ENCODE peak calls at places on chromosomes 12 and 14, in six cellular contexts. Y is left ventricle myocardium inferior; R is AG04449; S is choroid plexus epithelial cell; G is AG09309; L is CD8-positive, alpha-beta T cell. U is an unnamed sample.

GRCh38 chr14:76126066-76126465 is 25.7 kb upstream of the GPATCH2L start:
- DNase-seq in Y (no peak), R (no peak), S (no peak), G (no peak), L (no peak), U (no peak)

GRCh38 chr12:31002999-31003398 is 70.7 kb upstream of the DDX11 start:
- DNase-seq in Y (no peak), R (no peak), S (peak; percentile 30), G (no peak), L (no peak), U (peak; percentile 40)

GRCh38 chr12:52185400-52185967 is 6.3 kb downstream of the KRT80 start:
- DNase-seq in Y (no peak), R (no peak), S (no peak), G (no peak), L (no peak), U (no peak)

GRCh38 chr14:39467889-39468524 is 35.8 kb upstream of the FBXO33 start:
- DNase-seq in Y (no peak), R (no peak), S (peak; percentile 62), G (peak; percentile 4), L (no peak), U (peak; percentile 15)

GRCh38 chr14:73788871-73789590 is 62.6 kb upstream of the PTGR2 start:
- DNase-seq in Y (no peak), R (no peak), S (peak; percentile 36), G (no peak), L (no peak), U (no peak)

GRCh38 chr14:105317546-105317945 is 3.0 kb downstream of the PACS2 start:
- DNase-seq in Y (peak; percentile 40), R (no peak), S (no peak), G (no peak), L (no peak), U (no peak)

GRCh38 chr14:88986146-88986841 is 161.8 kb downstream of the TTC8 start:
- DNase-seq in Y (peak; percentile 18), R (no peak), S (peak; percentile 91), G (no peak), L (no peak), U (no peak)

GRCh38 chr12:104656921-104657320 is 200.2 kb downstream of the CHST11 start:
- DNase-seq in Y (no peak), R (no peak), S (peak; percentile 79), G (peak; percentile 75), L (no peak), U (no peak)

GRCh38 chr12:2999265-2999841 is 40.2 kb downstream of the TEAD4 start:
- DNase-seq in Y (peak; percentile 22), R (no peak), S (no peak), G (no peak), L (no peak), U (no peak)

GRCh38 chr12:5165296-5165970 is 121.8 kb downstream of the KCNA5 start:
- DNase-seq in Y (no peak), R (no peak), S (no peak), G (no peak), L (no peak), U (no peak)

GRCh38 chr14:24262821-24263733 is at the start of gene TGM1:
- DNase-seq in Y (no peak), R (no peak), S (no peak), G (no peak), L (no peak), U (no peak)

GRCh38 chr12:71941174-71941573 is 2.5 kb downstream of the TPH2 start:
- DNase-seq in Y (no peak), R (no peak), S (no peak), G (no peak), L (no peak), U (no peak)

GRCh38 chr12:26046886-26047285 is 78.0 kb downstream of the BHLHE41 start:
- DNase-seq in Y (no peak), R (no peak), S (no peak), G (no peak), L (no peak), U (no peak)

GRCh38 chr12:132772551-132772950 is 10.9 kb upstream of the ANKLE2 start:
- DNase-seq in Y (no peak), R (no peak), S (no peak), G (no peak), L (no peak), U (no peak)

DNA sequence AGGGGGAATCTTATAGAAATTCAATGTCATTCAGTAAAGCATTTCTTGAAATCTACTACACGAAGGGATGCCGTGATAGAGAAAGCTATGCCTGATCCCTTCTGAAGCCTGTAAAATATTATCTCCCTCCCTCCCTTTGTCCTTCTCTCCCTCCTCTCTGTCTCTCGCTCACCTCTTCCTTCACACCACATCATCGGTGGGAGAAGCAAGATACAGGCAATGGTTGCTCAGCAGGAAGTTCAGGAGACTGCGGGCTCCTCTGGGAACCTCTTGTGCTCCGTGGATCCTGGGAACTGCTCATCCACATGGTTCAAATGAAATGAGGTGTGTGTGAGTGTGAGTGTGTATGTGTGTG is 219.4 kb upstream of the TBX3 start:
- DNase-seq in Y (no peak), R (no peak), S (peak; percentile 46), G (peak; percentile 31), L (no peak), U (no peak)
- H3K4me3 ChIP-seq in Y (no peak overlapping the region), R (peak overlapping the region; percentile 50), S (peak overlapping the region; percentile 28), G (peak overlapping the region; percentile 46), L (no peak overlapping the region), U (no peak overlapping the region)

GRCh38 chr12:27957366-27957765 is 15.2 kb downstream of the PTHLH start:
- DNase-seq in Y (no peak), R (no peak), S (no peak), G (no peak), L (no peak), U (no peak)

GRCh38 chr12:27952510-27952909 is 20.0 kb downstream of the PTHLH start:
- DNase-seq in Y (no peak), R (no peak), S (no peak), G (no peak), L (no peak), U (no peak)

GRCh38 chr12:27946396-27946795 is 26.1 kb downstream of the PTHLH start:
- DNase-seq in Y (no peak), R (no peak), S (no peak), G (no peak), L (no peak), U (no peak)

GRCh38 chr12:27951898-27952297 is 20.6 kb downstream of the PTHLH start:
- DNase-seq in Y (no peak), R (no peak), S (no peak), G (no peak), L (no peak), U (no peak)
- TF ChIP-seq CTCF in Y (no peak), R (no peak), S (no peak), G (no peak), L (no peak), U (no peak)

GRCh38 chr14:96961895-96962294 is 164.7 kb downstream of the VRK1 start:
- DNase-seq in Y (no peak), R (no peak), S (no peak), G (no peak), L (no peak), U (no peak)
- H3K4me3 ChIP-seq in Y (no peak overlapping the region), R (no peak overlapping the region), S (no peak overlapping the region), G (no peak overlapping the region), L (peak overlapping the region; percentile 16), U (no peak overlapping the region)

DNA sequence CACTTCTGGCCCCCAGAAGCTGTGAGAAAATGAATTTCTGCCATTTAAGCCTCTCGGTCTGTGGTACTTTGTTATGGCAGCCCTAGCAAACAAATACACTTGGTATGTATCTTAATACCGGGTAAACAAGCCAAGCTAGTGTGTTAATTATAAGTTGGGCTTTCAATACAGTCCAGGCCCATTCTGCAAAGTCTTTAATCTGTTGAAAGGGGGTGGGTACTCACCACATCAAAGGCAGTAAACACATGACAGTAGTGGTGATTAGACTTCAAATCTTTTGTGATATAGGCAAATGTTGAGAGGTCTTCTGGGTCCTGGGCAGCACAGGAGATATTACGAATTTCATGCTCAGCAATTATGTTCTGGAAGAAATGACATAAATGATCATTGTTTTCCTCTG is 127.7 kb downstream of the APAF1 start:
- DNase-seq in Y (no peak), R (no peak), S (no peak), G (no peak), L (no peak), U (no peak)
- TF ChIP-seq CTCF in Y (no peak), R (no peak), S (no peak), G (no peak), L (no peak), U (no peak)

DNA sequence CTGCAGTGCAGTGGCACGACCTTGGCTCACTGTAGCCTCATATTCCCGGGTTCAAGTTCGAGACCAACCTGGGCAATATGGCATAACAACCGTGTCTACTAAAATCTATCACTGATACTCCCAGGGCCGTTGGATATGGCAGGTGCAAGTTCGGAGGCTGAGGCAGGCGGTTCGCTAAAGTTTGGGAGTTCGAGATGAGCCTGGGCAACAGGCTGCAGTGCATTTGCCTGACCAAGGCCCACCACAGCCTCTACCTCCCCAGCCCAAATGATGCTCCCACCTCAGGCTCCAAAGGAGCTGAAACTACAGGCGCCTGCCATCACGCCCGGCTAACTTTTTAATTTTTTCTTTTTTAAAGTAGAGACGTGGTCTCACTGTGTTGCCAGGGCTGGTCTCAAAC is 177.1 kb upstream of the ALG10B start:
- DNase-seq in Y (no peak), R (no peak), S (no peak), G (no peak), L (no peak), U (no peak)
- H3K4me3 ChIP-seq in Y (no peak overlapping the region), R (no peak overlapping the region), S (no peak overlapping the region), G (no peak overlapping the region), L (no peak overlapping the region), U (peak overlapping the region; percentile 65)

GRCh38 chr12:121791671-121792496 is 1.6 kb downstream of the RHOF start:
- DNase-seq in Y (no peak), R (no peak), S (no peak), G (no peak), L (no peak), U (no peak)
- TF ChIP-seq CTCF in Y (no peak), R (no peak), S (no peak), G (no peak), L (no peak), U (peak; percentile 16)

DNA sequence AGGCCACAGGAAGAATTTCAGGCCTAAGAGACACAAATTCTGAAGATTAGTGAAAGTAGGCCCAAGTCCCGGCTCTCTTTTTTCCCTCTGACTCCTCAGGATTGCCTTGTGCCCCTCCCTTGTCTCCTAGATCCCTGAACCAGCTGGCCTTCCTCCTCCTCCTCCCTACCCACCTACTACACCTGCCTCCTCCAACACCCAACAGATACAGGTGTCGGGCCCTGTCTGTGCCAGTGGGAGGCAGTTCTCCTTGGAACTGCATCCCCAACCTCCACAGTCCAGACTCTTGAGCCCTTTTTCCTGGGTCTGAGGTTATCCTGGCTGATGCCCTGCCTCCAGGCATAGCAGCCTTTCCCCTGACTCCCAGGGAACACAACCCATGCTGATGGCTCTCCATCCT is 1.8 kb downstream of the PPP1R1A start:
- DNase-seq in Y (no peak), R (no peak), S (no peak), G (no peak), L (no peak), U (no peak)
- H3K4me3 ChIP-seq in Y (peak overlapping the region; percentile 76), R (no peak overlapping the region), S (no peak overlapping the region), G (no peak overlapping the region), L (no peak overlapping the region), U (peak overlapping the region; percentile 65)

GRCh38 chr12:95963104-95963503 is 20.0 kb downstream of the AMDHD1 start:
- DNase-seq in Y (no peak), R (no peak), S (no peak), G (no peak), L (no peak), U (no peak)
- TF ChIP-seq CTCF in Y (no peak), R (no peak), S (no peak), G (peak; percentile 7), L (no peak), U (peak; percentile 22)

GRCh38 chr12:122880668-122881067 is 15.3 kb downstream of the VPS37B start:
- DNase-seq in Y (no peak), R (no peak), S (peak; percentile 71), G (no peak), L (peak; percentile 48), U (no peak)
- H3K4me3 ChIP-seq in Y (no peak overlapping the region), R (no peak overlapping the region), S (no peak overlapping the region), G (no peak overlapping the region), L (no peak overlapping the region), U (no peak overlapping the region)

U was measured in epithelial cell of proximal tubule.